ENCODE peak calls at places on chromosomes 4 and X, in eight cellular contexts. I is caudate nucleus; L is Ammon's horn; D is CD8-positive, alpha-beta memory T cell; W is neuronal stem cell; F is stimulated activated CD4-positive, alpha-beta T cell treated with anti-CD3 and anti-CD28 coated beads, Interleukin-2, amount 100 ng/mL, for 4 hours; Y is stimulated activated CD8-positive, alpha-beta memory T cell treated with anti-CD3 and anti-CD28 coated beads, Interleukin-2, amount 100 ng/mL, for 48 hours; C is cardiac fibroblast. X is an unnamed sample.

GRCh38 chr4:138835833-138836521 is 179.6 kb upstream of the NOCT start:
- DNase-seq in I (no peak), L (no peak), D (no peak), W (no peak), F (no peak), Y (no peak), C (peak; percentile 45), X (no peak)

GRCh38 chrX:43813898-43814297 is 68.4 kb downstream of the MAOB start:
- DNase-seq in I (no peak), L (no peak), D (no peak), W (peak; percentile 6), F (no peak), Y (no peak), C (peak; percentile 11), X (no peak)

GRCh38 chr4:26074672-26075071 is 160.7 kb downstream of the SMIM20 start:
- DNase-seq in I (no peak), L (peak; percentile 51), D (no peak), W (no peak), F (peak; percentile 55), Y (peak; percentile 56), C (no peak), X (no peak)

GRCh38 chr4:140928880-140929279 is 172.7 kb upstream of the TBC1D9 start:
- DNase-seq in I (no peak), L (peak; percentile 36), D (no peak), W (no peak), F (no peak), Y (no peak), C (peak; percentile 94), X (no peak)

GRCh38 chrX:124534530-124534929 is 188.2 kb downstream of the SH2D1A start:
- DNase-seq in I (no peak), L (no peak), D (no peak), W (no peak), F (no peak), Y (no peak), C (no peak), X (no peak)

GRCh38 chr4:87093443-87094123 is 126.8 kb downstream of the KLHL8 start:
- DNase-seq in I (no peak), L (peak; percentile 70), D (no peak), W (peak; percentile 38), F (peak; percentile 26), Y (no peak), C (peak; percentile 79), X (peak; percentile 35)

GRCh38 chrX:84737471-84737871 is 235.2 kb upstream of the HDX start:
- DNase-seq in I (no peak), L (no peak), D (no peak), W (no peak), F (no peak), Y (no peak), C (peak; percentile 7), X (no peak)

GRCh38 chr4:23717528-23718248 is 172.2 kb downstream of the PPARGC1A start:
- DNase-seq in I (no peak), L (no peak), D (no peak), W (no peak), F (no peak), Y (no peak), C (peak; percentile 34), X (no peak)

GRCh38 chr4:60133414-60133813 is 1066.7 kb upstream of the ADGRL3 start:
- DNase-seq in I (no peak), L (peak; percentile 3), D (no peak), W (no peak), F (no peak), Y (no peak), C (peak; percentile 70), X (no peak)

GRCh38 chr4:97646997-97647396 is 496.3 kb downstream of the STPG2 start:
- DNase-seq in I (no peak), L (no peak), D (no peak), W (no peak), F (no peak), Y (no peak), C (peak; percentile 25), X (no peak)

GRCh38 chrX:134673123-134673522 is 14.9 kb upstream of the PLAC1 start:
- DNase-seq in I (no peak), L (no peak), D (no peak), W (no peak), F (no peak), Y (no peak), C (no peak), X (no peak)

GRCh38 chr4:61575796-61576195 is 375.7 kb downstream of the ADGRL3 start:
- DNase-seq in I (no peak), L (no peak), D (no peak), W (no peak), F (no peak), Y (no peak), C (no peak), X (no peak)

GRCh38 chr4:121980643-121981042 is 28.8 kb upstream of the TRPC3 start:
- DNase-seq in I (peak; percentile 4), L (peak; percentile 12), D (no peak), W (no peak), F (no peak), Y (no peak), C (no peak), X (no peak)

GRCh38 chr4:30153427-30153826 is 566.7 kb upstream of the PCDH7 start:
- DNase-seq in I (no peak), L (no peak), D (no peak), W (no peak), F (no peak), Y (no peak), C (no peak), X (no peak)

GRCh38 chr4:45172636-45173035 is 446.3 kb upstream of the GNPDA2 start:
- DNase-seq in I (no peak), L (no peak), D (no peak), W (no peak), F (no peak), Y (no peak), C (no peak), X (no peak)

GRCh38 chrX:30981968-30982367 is 89.9 kb downstream of the FTHL17 start:
- DNase-seq in I (no peak), L (no peak), D (no peak), W (no peak), F (no peak), Y (no peak), C (no peak), X (no peak)

GRCh38 chr4:6387946-6388345 is 84.5 kb downstream of the PPP2R2C start:
- DNase-seq in I (no peak), L (no peak), D (no peak), W (no peak), F (no peak), Y (no peak), C (no peak), X (no peak)

GRCh38 chrX:97790850-97791249 is 907.1 kb downstream of the RPA4 start:
- DNase-seq in I (no peak), L (no peak), D (no peak), W (no peak), F (no peak), Y (no peak), C (no peak), X (no peak)

GRCh38 chr4:140257461-140258305 is 103.7 kb upstream of the MAML3 start:
- DNase-seq in I (no peak), L (peak; percentile 47), D (no peak), W (no peak), F (no peak), Y (no peak), C (peak; percentile 55), X (no peak)

GRCh38 chr4:110484767-110485166 is 8.8 kb downstream of the ENPEP start:
- DNase-seq in I (no peak), L (no peak), D (no peak), W (no peak), F (no peak), Y (no peak), C (peak; percentile 88), X (no peak)

GRCh38 chrX:104712515-104712914 is 146.5 kb downstream of the IL1RAPL2 start:
- DNase-seq in I (no peak), L (no peak), D (no peak), W (no peak), F (no peak), Y (no peak), C (no peak), X (no peak)

GRCh38 chr4:83561381-83561780 is 25.5 kb downstream of the GPAT3 start:
- DNase-seq in I (no peak), L (peak; percentile 66), D (no peak), W (no peak), F (no peak), Y (no peak), C (peak; percentile 40), X (no peak)

GRCh38 chr4:14888790-14889189 is 113.5 kb upstream of the CPEB2 start:
- DNase-seq in I (no peak), L (no peak), D (no peak), W (no peak), F (no peak), Y (no peak), C (peak; percentile 9), X (no peak)

GRCh38 chr4:41145571-41146078 is 68.7 kb downstream of the APBB2 start:
- DNase-seq in I (peak; percentile 32), L (peak; percentile 77), D (no peak), W (no peak), F (no peak), Y (no peak), C (peak; percentile 54), X (no peak)

GRCh38 chr4:78945638-78946179 is 6.5 kb upstream of the PAQR3 start:
- DNase-seq in I (no peak), L (no peak), D (no peak), W (no peak), F (no peak), Y (no peak), C (no peak), X (no peak)

GRCh38 chr4:102503301-102503746 is 2.2 kb downstream of the NFKB1 start:
- DNase-seq in I (no peak), L (no peak), D (no peak), W (no peak), F (no peak), Y (no peak), C (no peak), X (no peak)

GRCh38 chrX:93673869-93674271 is at the start of gene FAM133A:
- DNase-seq in I (peak; percentile 1), L (peak; percentile 51), D (no peak), W (no peak), F (no peak), Y (no peak), C (peak; percentile 27), X (no peak)

GRCh38 chr4:8534129-8534528 is 46.1 kb upstream of the GPR78 start:
- DNase-seq in I (no peak), L (no peak), D (no peak), W (no peak), F (no peak), Y (no peak), C (no peak), X (no peak)

GRCh38 chr4:22237155-22237751 is 278.6 kb downstream of the ADGRA3 start:
- DNase-seq in I (no peak), L (peak; percentile 5), D (no peak), W (no peak), F (peak; percentile 37), Y (peak; percentile 27), C (peak; percentile 4), X (peak; percentile 42)

GRCh38 chrX:135463937-135464336 is 42.2 kb downstream of the SMIM10L2A start:
- DNase-seq in I (no peak), L (no peak), D (no peak), W (no peak), F (no peak), Y (no peak), C (peak; percentile 7), X (no peak)

GRCh38 chrX:13078739-13079444 is 34.5 kb upstream of the FAM9C start:
- DNase-seq in I (no peak), L (peak; percentile 21), D (no peak), W (no peak), F (no peak), Y (no peak), C (peak; percentile 83), X (no peak)

GRCh38 chr4:62531731-62532130 is 1331.6 kb downstream of the ADGRL3 start:
- DNase-seq in I (no peak), L (no peak), D (no peak), W (no peak), F (no peak), Y (no peak), C (no peak), X (no peak)

GRCh38 chr4:925771-926500 is 6.2 kb downstream of the GAK start:
- DNase-seq in I (no peak), L (no peak), D (no peak), W (no peak), F (no peak), Y (no peak), C (no peak), X (no peak)